ENCODE peak calls at places on chromosomes 6 and 20, in five cellular contexts. W, I, H, S and Z are unnamed samples.

GRCh38 chr6:53199156-53199555 is 50.5 kb upstream of the GCM1 start:
- DNase-seq in S (peak), I (no peak), W (no peak), H (no peak), Z (peak)

GRCh38 chr20:48983423-48984400 is 62.2 kb downstream of the ARFGEF2 start:
- DNase-seq in I (no peak), W (peak), H (peak), S (no peak), Z (no peak)

GRCh38 chr20:49568491-49569151 is 684 bp upstream of the PTGIS start:
- DNase-seq in S (no peak), H (no peak), W (no peak), I (no peak), Z (no peak)

GRCh38 chr20:62192635-62193034 is 9.8 kb downstream of the MTG2 start:
- DNase-seq in H (no peak), W (no peak), I (no peak), S (no peak), Z (no peak)

GRCh38 chr6:108868551-108869145 is 20.4 kb downstream of the ARMC2 start:
- DNase-seq in S (no peak), H (no peak), I (no peak), W (no peak), Z (no peak)

GRCh38 chr20:49685809-49686208 is 27.9 kb downstream of the B4GALT5 start:
- DNase-seq in H (peak), I (no peak), S (no peak), W (no peak), Z (no peak)

GRCh38 chr6:147167576-147168461 is 36.4 kb upstream of the STXBP5 start:
- DNase-seq in H (no peak), I (no peak), W (no peak), S (no peak), Z (no peak)

GRCh38 chr20:8545212-8545611 is 413.1 kb downstream of the PLCB1 start:
- DNase-seq in W (no peak), H (peak), S (no peak), I (no peak), Z (no peak)

GRCh38 chr6:14123331-14124105 is 5.9 kb downstream of the CD83 start:
- DNase-seq in I (no peak), W (no peak), H (no peak), S (no peak), Z (no peak)

GRCh38 chr6:151082079-151082478 is 157.7 kb upstream of the AKAP12 start:
- DNase-seq in H (peak), I (no peak), S (no peak), W (peak), Z (no peak)

GRCh38 chr6:99613705-99614429 is 7.2 kb downstream of the PRDM13 start:
- DNase-seq in S (peak), W (no peak), H (no peak), I (no peak), Z (peak)
- TF ChIP-seq CTCF in S (no peak), W (no peak), H (no peak), I (no peak), Z (no peak)

DNA sequence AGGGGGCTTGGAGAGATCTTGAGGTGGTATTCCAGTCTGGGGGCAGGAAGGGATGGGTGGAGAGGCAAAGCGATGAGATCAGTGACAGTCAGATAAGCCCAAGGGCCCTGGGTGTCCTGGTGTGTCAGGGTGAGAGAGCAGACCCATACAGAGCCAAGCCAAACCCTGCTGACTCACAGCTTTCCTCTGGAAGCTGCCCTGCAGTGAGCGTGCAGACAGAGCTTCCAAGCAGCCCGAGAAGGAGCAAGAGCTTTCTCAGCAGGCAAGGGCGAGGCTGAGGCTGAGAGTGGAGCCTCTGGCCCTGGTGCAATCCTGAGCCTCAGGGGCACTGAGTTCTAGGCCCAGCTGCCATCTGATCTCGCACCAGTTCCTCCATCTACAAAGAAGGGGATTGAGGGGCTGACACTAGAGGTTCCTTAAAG is 91.1 kb upstream of the HIVEP1 start:
- DNase-seq in S (no peak), H (peak), I (no peak), W (peak), Z (no peak)
- TF ChIP-seq CTCF in S (no peak), H (no peak), I (no peak), W (no peak), Z (no peak)

GRCh38 chr20:577167-577791 is 32.8 kb downstream of the TCF15 start:
- DNase-seq in W (no peak), H (peak), S (no peak), I (no peak), Z (no peak)
- TF ChIP-seq CTCF in W (peak), H (peak), S (no peak), I (no peak), Z (no peak)

GRCh38 chr6:93801101-93801847 is 381.9 kb upstream of the EPHA7 start:
- DNase-seq in H (no peak), W (no peak), I (no peak), S (no peak), Z (no peak)

GRCh38 chr6:93806409-93807270 is 387.3 kb upstream of the EPHA7 start:
- DNase-seq in S (no peak), I (no peak), W (no peak), H (no peak), Z (no peak)
- TF ChIP-seq CTCF in S (no peak), I (no peak), W (no peak), H (no peak), Z (no peak)

DNA sequence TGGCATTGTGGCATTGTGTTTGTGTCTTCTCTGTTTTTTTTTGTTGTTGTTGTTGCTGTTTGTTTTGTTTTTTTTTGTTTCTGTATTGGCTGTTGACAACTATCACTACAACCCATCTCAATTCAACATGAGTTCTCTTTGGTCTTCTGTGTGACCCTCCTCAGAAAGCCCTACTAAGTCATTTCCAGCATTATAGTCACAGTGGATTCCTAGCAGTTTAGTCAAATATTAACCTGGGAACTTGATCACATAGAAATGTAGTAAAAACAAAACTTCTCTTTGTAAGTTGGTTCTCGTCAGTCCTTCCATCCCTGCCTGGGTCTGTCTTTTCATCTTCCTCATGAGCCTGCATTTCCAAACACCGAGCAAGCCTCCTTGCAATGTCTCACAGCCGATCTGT is 16.8 kb downstream of the SLC17A2 start:
- DNase-seq in W (no peak), S (no peak), H (no peak), I (no peak), Z (no peak)
- TF ChIP-seq CTCF in W (no peak), S (no peak), H (no peak), I (no peak), Z (no peak)

GRCh38 chr6:38188677-38189335 is 369.3 kb downstream of the ZFAND3 start:
- DNase-seq in W (no peak), I (no peak), S (no peak), H (no peak), Z (no peak)
- TF ChIP-seq CTCF in W (no peak), I (no peak), S (no peak), H (no peak), Z (no peak)

DNA sequence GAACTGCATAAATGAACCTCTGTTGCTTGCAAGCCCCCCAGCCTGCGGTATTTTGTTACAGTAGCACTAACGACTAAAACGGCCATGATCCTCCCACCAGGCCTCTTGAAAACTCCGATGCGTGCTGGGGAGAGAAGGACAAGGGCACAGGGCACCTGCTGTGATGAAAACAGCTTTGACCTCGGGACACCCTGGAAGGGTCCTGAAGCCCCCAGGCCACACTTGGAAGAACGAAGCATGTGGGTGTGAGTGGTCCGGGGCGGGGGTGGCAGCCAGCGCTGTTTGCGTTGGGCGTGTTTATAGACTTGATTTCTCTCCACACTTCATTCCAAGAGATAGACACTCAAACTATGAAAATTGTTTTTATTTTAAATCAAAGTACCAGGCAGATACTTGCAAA is 13.2 kb upstream of the HELZ2 start:
- DNase-seq in H (no peak), S (no peak), W (no peak), I (no peak), Z (no peak)
- TF ChIP-seq CTCF in H (no peak), S (no peak), W (no peak), I (no peak), Z (no peak)